ENCODE peak calls at places on chromosomes 16 and 17, in six cellular contexts. One of them, this sample, is unnamed.

GRCh38 chr16:46757339-46758050 is 9.4 kb upstream of the MYLK3 start:
- DNase-seq in RWPE1: no peak
- DNase-seq in neural progenitor cell: peak
- DNase-seq in fibroblast of lung: no peak
- DNase-seq in GM13976: no peak
- DNase-seq in A549: no peak
- DNase-seq in this sample: no peak

GRCh38 chr17:51428668-51429486 is 168.5 kb downstream of the UTP18 start:
- DNase-seq in RWPE1: no peak
- DNase-seq in neural progenitor cell: no peak
- DNase-seq in fibroblast of lung: no peak
- DNase-seq in GM13976: no peak
- DNase-seq in A549: no peak
- DNase-seq in this sample: no peak

GRCh38 chr17:385195-385835 is 32.7 kb upstream of the RPH3AL start:
- DNase-seq in RWPE1: peak
- DNase-seq in neural progenitor cell: peak
- DNase-seq in fibroblast of lung: no peak
- DNase-seq in GM13976: peak
- DNase-seq in A549: peak
- DNase-seq in this sample: peak

GRCh38 chr17:19239544-19239943 is 2.4 kb downstream of the EPN2 start:
- DNase-seq in RWPE1: no peak
- DNase-seq in neural progenitor cell: no peak
- DNase-seq in fibroblast of lung: no peak
- DNase-seq in GM13976: no peak
- DNase-seq in A549: no peak
- DNase-seq in this sample: no peak

GRCh38 chr17:15411556-15412198 is 55.7 kb downstream of the CDRT4 start:
- DNase-seq in RWPE1: no peak
- DNase-seq in neural progenitor cell: no peak
- DNase-seq in fibroblast of lung: peak
- DNase-seq in GM13976: no peak
- DNase-seq in A549: no peak
- DNase-seq in this sample: no peak

GRCh38 chr17:80104321-80104955 is 3.1 kb downstream of the GAA start:
- DNase-seq in RWPE1: no peak
- DNase-seq in neural progenitor cell: no peak
- DNase-seq in fibroblast of lung: no peak
- DNase-seq in GM13976: no peak
- DNase-seq in A549: no peak
- DNase-seq in this sample: no peak

GRCh38 chr16:74570412-74571301 is 36.3 kb downstream of the GLG1 start:
- DNase-seq in RWPE1: no peak
- DNase-seq in neural progenitor cell: no peak
- DNase-seq in fibroblast of lung: no peak
- DNase-seq in GM13976: no peak
- DNase-seq in A549: no peak
- DNase-seq in this sample: no peak

GRCh38 chr17:63932721-63933120 is 590 bp upstream of the CD79B start:
- DNase-seq in RWPE1: no peak
- DNase-seq in neural progenitor cell: no peak
- DNase-seq in fibroblast of lung: no peak
- DNase-seq in GM13976: no peak
- DNase-seq in A549: no peak
- DNase-seq in this sample: no peak

GRCh38 chr16:48353565-48354163 is 31.5 kb downstream of the SIAH1 start:
- DNase-seq in RWPE1: peak
- DNase-seq in neural progenitor cell: peak
- DNase-seq in fibroblast of lung: peak
- DNase-seq in GM13976: peak
- DNase-seq in A549: peak
- DNase-seq in this sample: no peak

GRCh38 chr17:38598536-38598935 is 7.2 kb downstream of the SRCIN1 start:
- DNase-seq in RWPE1: peak
- DNase-seq in neural progenitor cell: peak
- DNase-seq in fibroblast of lung: peak
- DNase-seq in GM13976: peak
- DNase-seq in A549: peak
- DNase-seq in this sample: peak

GRCh38 chr17:37710344-37710886 is 34.4 kb downstream of the HNF1B start:
- DNase-seq in RWPE1: no peak
- DNase-seq in neural progenitor cell: peak
- DNase-seq in fibroblast of lung: peak
- DNase-seq in GM13976: no peak
- DNase-seq in A549: peak
- DNase-seq in this sample: no peak

GRCh38 chr17:49843774-49844350 is 4.0 kb downstream of the TAC4 start:
- DNase-seq in RWPE1: no peak
- DNase-seq in neural progenitor cell: peak
- DNase-seq in fibroblast of lung: no peak
- DNase-seq in GM13976: no peak
- DNase-seq in A549: peak
- DNase-seq in this sample: no peak

GRCh38 chr17:2075336-2076056 is 20.6 kb downstream of the HIC1 start:
- DNase-seq in RWPE1: no peak
- DNase-seq in neural progenitor cell: peak
- DNase-seq in fibroblast of lung: peak
- DNase-seq in GM13976: peak
- DNase-seq in A549: no peak
- DNase-seq in this sample: no peak

GRCh38 chr16:35311475-35311874 is 1852.1 kb downstream of the TP53TG3F start:
- DNase-seq in RWPE1: no peak
- DNase-seq in neural progenitor cell: no peak
- DNase-seq in fibroblast of lung: no peak
- DNase-seq in GM13976: no peak
- DNase-seq in A549: no peak
- DNase-seq in this sample: no peak

GRCh38 chr17:3964203-3965122 is at the start of gene ATP2A3:
- DNase-seq in RWPE1: no peak
- DNase-seq in neural progenitor cell: peak
- DNase-seq in fibroblast of lung: no peak
- DNase-seq in GM13976: peak
- DNase-seq in A549: no peak
- DNase-seq in this sample: no peak

GRCh38 chr17:51640108-51640622 is 379.8 kb downstream of the UTP18 start:
- DNase-seq in RWPE1: peak
- DNase-seq in neural progenitor cell: peak
- DNase-seq in fibroblast of lung: no peak
- DNase-seq in GM13976: peak
- DNase-seq in A549: peak
- DNase-seq in this sample: no peak

GRCh38 chr16:22098538-22099255 is 6.4 kb downstream of the VWA3A start:
- DNase-seq in RWPE1: peak
- DNase-seq in neural progenitor cell: peak
- DNase-seq in fibroblast of lung: peak
- DNase-seq in GM13976: peak
- DNase-seq in A549: peak
- DNase-seq in this sample: no peak

GRCh38 chr16:20391045-20391444 is 13.5 kb downstream of the PDILT start:
- DNase-seq in RWPE1: no peak
- DNase-seq in neural progenitor cell: no peak
- DNase-seq in fibroblast of lung: no peak
- DNase-seq in GM13976: no peak
- DNase-seq in A549: no peak
- DNase-seq in this sample: no peak

GRCh38 chr17:39150104-39150634 is 1.3 kb downstream of the PLXDC1 start:
- DNase-seq in RWPE1: no peak
- DNase-seq in neural progenitor cell: no peak
- DNase-seq in fibroblast of lung: no peak
- DNase-seq in GM13976: no peak
- DNase-seq in A549: no peak
- DNase-seq in this sample: no peak

GRCh38 chr17:2547176-2547575 is 35.5 kb upstream of the METTL16 start:
- DNase-seq in RWPE1: peak
- DNase-seq in neural progenitor cell: no peak
- DNase-seq in fibroblast of lung: peak
- DNase-seq in GM13976: no peak
- DNase-seq in A549: peak
- DNase-seq in this sample: no peak

GRCh38 chr16:23469814-23470213 is 16.8 kb upstream of the COG7 start:
- DNase-seq in RWPE1: peak
- DNase-seq in neural progenitor cell: no peak
- DNase-seq in fibroblast of lung: peak
- DNase-seq in GM13976: no peak
- DNase-seq in A549: peak
- DNase-seq in this sample: no peak

GRCh38 chr17:20996724-20997615 is 45.8 kb downstream of the USP22 start:
- DNase-seq in RWPE1: no peak
- DNase-seq in neural progenitor cell: no peak
- DNase-seq in fibroblast of lung: no peak
- DNase-seq in GM13976: no peak
- DNase-seq in A549: no peak
- DNase-seq in this sample: no peak

GRCh38 chr16:85553436-85554113 is 59.5 kb upstream of the GSE1 start:
- DNase-seq in RWPE1: peak
- DNase-seq in neural progenitor cell: no peak
- DNase-seq in fibroblast of lung: peak
- DNase-seq in GM13976: peak
- DNase-seq in A549: peak
- DNase-seq in this sample: no peak

GRCh38 chr17:30426292-30426691 is 47.6 kb downstream of the CPD start:
- DNase-seq in RWPE1: no peak
- DNase-seq in neural progenitor cell: no peak
- DNase-seq in fibroblast of lung: no peak
- DNase-seq in GM13976: no peak
- DNase-seq in A549: no peak
- DNase-seq in this sample: no peak

GRCh38 chr17:48382989-48383388 is 47.0 kb downstream of the SKAP1 start:
- DNase-seq in RWPE1: no peak
- DNase-seq in neural progenitor cell: no peak
- DNase-seq in fibroblast of lung: no peak
- DNase-seq in GM13976: no peak
- DNase-seq in A549: no peak
- DNase-seq in this sample: no peak

GRCh38 chr17:67606471-67606870 is 111.3 kb upstream of the NOL11 start:
- DNase-seq in RWPE1: no peak
- DNase-seq in neural progenitor cell: no peak
- DNase-seq in fibroblast of lung: no peak
- DNase-seq in GM13976: no peak
- DNase-seq in A549: no peak
- DNase-seq in this sample: no peak

GRCh38 chr16:81632392-81633146 is 146.5 kb upstream of the PLCG2 start:
- DNase-seq in RWPE1: peak
- DNase-seq in neural progenitor cell: no peak
- DNase-seq in fibroblast of lung: peak
- DNase-seq in GM13976: no peak
- DNase-seq in A549: peak
- DNase-seq in this sample: no peak

GRCh38 chr17:21288581-21289017 is 4.1 kb downstream of the MAP2K3 start:
- DNase-seq in RWPE1: no peak
- DNase-seq in neural progenitor cell: no peak
- DNase-seq in fibroblast of lung: no peak
- DNase-seq in GM13976: peak
- DNase-seq in A549: no peak
- DNase-seq in this sample: no peak

GRCh38 chr16:46690281-46691178 is 1.1 kb downstream of the ORC6 start:
- DNase-seq in RWPE1: no peak
- DNase-seq in neural progenitor cell: peak
- DNase-seq in fibroblast of lung: peak
- DNase-seq in GM13976: no peak
- DNase-seq in A549: no peak
- DNase-seq in this sample: no peak

DNA sequence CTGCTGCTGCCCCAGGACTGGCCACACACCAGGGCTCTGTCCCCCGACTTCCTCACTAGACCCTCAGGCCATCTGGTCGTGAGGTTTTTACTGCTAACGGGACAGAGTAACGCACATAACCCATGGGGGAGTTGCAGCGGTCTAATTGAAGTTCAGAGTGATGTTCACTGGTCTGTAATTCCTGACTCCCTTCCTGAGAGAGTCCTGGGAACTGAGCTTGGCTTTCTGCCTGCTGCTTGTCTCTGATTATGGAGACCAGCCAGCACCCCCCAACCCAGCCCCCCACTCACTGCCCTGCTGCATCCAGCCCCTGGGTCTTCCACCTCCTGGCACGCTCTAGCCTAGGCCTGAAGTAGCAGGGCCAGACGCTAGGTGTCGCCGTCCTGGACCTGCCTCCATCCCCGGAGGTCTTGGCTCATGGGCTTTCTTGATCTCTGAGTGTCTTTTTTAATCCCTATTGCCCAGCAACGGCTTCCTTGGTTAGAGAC is 192.9 kb downstream of the CCDC182 start:
- DNase-seq in RWPE1: no peak
- DNase-seq in neural progenitor cell: peak
- DNase-seq in fibroblast of lung: peak
- DNase-seq in GM13976: peak
- DNase-seq in A549: no peak
- DNase-seq in this sample: no peak
- TF ChIP-seq CTCF in RWPE1: no peak
- TF ChIP-seq CTCF in neural progenitor cell: peak
- TF ChIP-seq CTCF in fibroblast of lung: peak
- TF ChIP-seq CTCF in GM13976: peak
- TF ChIP-seq CTCF in A549: no peak
- TF ChIP-seq CTCF in this sample: peak

GRCh38 chr17:5705081-5705875 is 121.0 kb upstream of the NLRP1 start:
- DNase-seq in RWPE1: no peak
- DNase-seq in neural progenitor cell: peak
- DNase-seq in fibroblast of lung: peak
- DNase-seq in GM13976: peak
- DNase-seq in A549: no peak
- DNase-seq in this sample: peak
- TF ChIP-seq CTCF in RWPE1: no peak
- TF ChIP-seq CTCF in neural progenitor cell: peak
- TF ChIP-seq CTCF in fibroblast of lung: no peak
- TF ChIP-seq CTCF in GM13976: peak
- TF ChIP-seq CTCF in A549: peak
- TF ChIP-seq CTCF in this sample: peak

GRCh38 chr16:78478267-78478821 is 378.9 kb downstream of the WWOX start:
- DNase-seq in RWPE1: no peak
- DNase-seq in neural progenitor cell: peak
- DNase-seq in fibroblast of lung: no peak
- DNase-seq in GM13976: no peak
- DNase-seq in A549: peak
- DNase-seq in this sample: no peak
- TF ChIP-seq CTCF in RWPE1: no peak
- TF ChIP-seq CTCF in neural progenitor cell: peak
- TF ChIP-seq CTCF in fibroblast of lung: no peak
- TF ChIP-seq CTCF in GM13976: no peak
- TF ChIP-seq CTCF in A549: peak
- TF ChIP-seq CTCF in this sample: peak

DNA sequence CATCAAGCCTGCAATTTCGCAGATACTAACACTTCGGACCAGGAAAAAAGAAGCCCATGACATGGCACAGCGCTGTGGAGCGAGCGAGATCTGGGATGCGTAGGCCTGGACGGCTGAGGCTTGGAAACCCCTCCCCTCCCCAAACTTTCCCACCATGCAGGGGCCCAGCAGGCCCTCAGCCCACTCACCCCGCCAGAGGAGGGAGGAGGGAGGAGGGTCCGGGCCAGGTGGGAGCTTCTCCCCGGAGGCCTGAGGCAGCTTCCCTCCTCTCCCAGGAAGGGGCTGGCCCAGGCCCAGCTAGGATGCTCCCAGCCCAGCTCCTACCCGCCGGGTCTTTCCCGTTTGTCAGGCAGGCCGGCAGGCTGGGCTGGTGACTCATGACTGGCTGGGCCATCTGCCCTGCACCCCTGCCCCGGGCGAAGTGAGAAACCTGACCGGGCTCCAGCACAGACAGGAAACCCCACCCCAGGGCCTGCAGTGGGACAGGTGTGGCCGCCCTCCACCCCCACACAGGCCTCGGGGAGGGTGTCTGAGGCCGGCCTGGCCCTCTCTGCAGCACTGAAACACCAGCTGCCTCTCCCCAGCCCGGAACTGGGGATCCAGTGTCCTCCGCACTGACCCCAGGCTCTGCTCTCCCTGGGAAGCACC is 34.3 kb upstream of the SLC38A10 start:
- DNase-seq in RWPE1: peak
- DNase-seq in neural progenitor cell: peak
- DNase-seq in fibroblast of lung: peak
- DNase-seq in GM13976: peak
- DNase-seq in A549: peak
- DNase-seq in this sample: peak
- TF ChIP-seq CTCF in RWPE1: no peak
- TF ChIP-seq CTCF in neural progenitor cell: no peak
- TF ChIP-seq CTCF in fibroblast of lung: no peak
- TF ChIP-seq CTCF in GM13976: no peak
- TF ChIP-seq CTCF in A549: no peak
- TF ChIP-seq CTCF in this sample: no peak